ENCODE peak calls at places on chromosomes 12 and 14, in five cellular contexts. H is IMR-90, M is A549, B is adrenal gland, A is H1. N is an unnamed sample.

GRCh38 chr12:24534632-24535031 is 414.3 kb downstream of the BCAT1 start:
- DNase-seq in H (no peak), M (no peak), B (no peak), A (no peak), N (no peak)

GRCh38 chr14:54683882-54684794 is 117.2 kb downstream of the SAMD4A start:
- DNase-seq in H (peak), M (no peak), B (no peak), A (peak), N (no peak)

GRCh38 chr12:118036672-118037411 is 20.3 kb downstream of the RFC5 start:
- DNase-seq in H (no peak), M (no peak), B (no peak), A (no peak), N (no peak)

GRCh38 chr12:48946943-48947342 is 10.3 kb downstream of the ARF3 start:
- DNase-seq in H (no peak), M (no peak), B (no peak), A (no peak), N (no peak)

GRCh38 chr12:89648211-89648930 is 60.3 kb downstream of the ATP2B1 start:
- DNase-seq in H (peak), M (no peak), B (no peak), A (peak), N (no peak)

GRCh38 chr12:22684526-22685118 is 59.7 kb downstream of the ETNK1 start:
- DNase-seq in H (peak), M (peak), B (no peak), A (no peak), N (no peak)

GRCh38 chr12:27333311-27334009 is 824 bp downstream of the BMAL2 start:
- DNase-seq in H (no peak), M (no peak), B (peak), A (no peak), N (no peak)

GRCh38 chr12:115000038-115000437 is 316.1 kb upstream of the TBX3 start:
- DNase-seq in H (peak), M (peak), B (peak), A (peak), N (no peak)

GRCh38 chr12:132761032-132761910 is at the start of gene ANKLE2:
- DNase-seq in H (peak), M (peak), B (peak), A (no peak), N (no peak)

GRCh38 chr14:61154606-61155005 is 126.5 kb downstream of the TMEM30B start:
- DNase-seq in H (peak), M (no peak), B (no peak), A (no peak), N (no peak)

GRCh38 chr12:388547-389137 is 478 bp downstream of the KDM5A start:
- DNase-seq in H (peak), M (peak), B (peak), A (no peak), N (no peak)

GRCh38 chr14:22847661-22848341 is 11.4 kb downstream of the MMP14 start:
- DNase-seq in H (peak), M (no peak), B (no peak), A (no peak), N (no peak)

GRCh38 chr14:50955373-50956043 is 11.2 kb upstream of the PYGL start:
- DNase-seq in H (peak), M (peak), B (peak), A (no peak), N (no peak)

GRCh38 chr12:4324366-4324765 is 3.4 kb downstream of the TIGAR start:
- DNase-seq in H (no peak), M (no peak), B (no peak), A (no peak), N (no peak)

GRCh38 chr14:75234173-75234855 is 44.3 kb upstream of the FOS start:
- DNase-seq in H (peak), M (peak), B (no peak), A (no peak), N (no peak)

GRCh38 chr14:32480337-32480736 is 151.2 kb downstream of the AKAP6 start:
- DNase-seq in H (peak), M (no peak), B (no peak), A (no peak), N (no peak)

GRCh38 chr12:25458047-25458552 is 95.0 kb downstream of the LMNTD1 start:
- DNase-seq in H (peak), M (peak), B (peak), A (no peak), N (no peak)

GRCh38 chr14:45083979-45084722 is at the start of gene PRPF39:
- DNase-seq in H (peak), M (peak), B (peak), A (peak), N (peak)

GRCh38 chr12:9741726-9742125 is 8.8 kb upstream of the CLECL1 start:
- DNase-seq in H (no peak), M (no peak), B (no peak), A (no peak), N (no peak)

GRCh38 chr12:5377997-5378596 is 53.8 kb upstream of the NTF3 start:
- DNase-seq in H (no peak), M (no peak), B (no peak), A (no peak), N (no peak)

GRCh38 chr12:70719672-70720420 is 82.6 kb upstream of the PTPRB start:
- DNase-seq in H (peak), M (peak), B (peak), A (peak), N (no peak)

GRCh38 chr12:54404061-54405004 is 14.7 kb downstream of the ITGA5 start:
- DNase-seq in H (peak), M (peak), B (no peak), A (peak), N (no peak)

GRCh38 chr14:49971156-49972141 is 78.6 kb downstream of the ARF6 start:
- DNase-seq in H (peak), M (no peak), B (no peak), A (no peak), N (no peak)

GRCh38 chr12:94495458-94496137 is 35.9 kb upstream of the CEP83 start:
- DNase-seq in H (no peak), M (no peak), B (no peak), A (no peak), N (no peak)
- TF ChIP-seq POLR2A in H (no peak), M (no peak), B (no peak), A (no peak), N (no peak)

GRCh38 chr12:43776498-43776897 is 17.7 kb downstream of the IRAK4 start:
- DNase-seq in H (peak), M (peak), B (no peak), A (no peak), N (no peak)
- H3K27ac ChIP-seq in H (no peak), M (no peak), B (no peak), A (no peak), N (no peak)

DNA sequence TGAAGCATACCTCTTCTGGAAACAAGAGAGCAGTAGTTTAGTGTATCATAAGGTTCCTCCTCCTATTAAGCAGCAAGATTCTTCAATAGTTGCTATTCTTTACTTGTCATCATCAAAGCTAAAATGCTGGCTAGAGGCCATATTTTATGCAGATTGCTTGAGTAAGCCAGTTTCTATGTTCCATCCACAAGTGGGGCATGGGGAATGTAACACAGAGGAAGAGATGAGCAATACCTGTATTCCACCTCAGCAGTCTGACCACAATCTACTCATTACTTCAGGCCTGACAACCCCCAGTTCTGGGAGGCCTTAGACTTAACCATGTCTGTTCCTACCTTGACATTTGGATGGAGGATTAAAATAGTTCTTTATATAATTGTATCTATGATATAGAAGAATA is 423.6 kb downstream of the BTG1 start:
- DNase-seq in H (no peak), M (no peak), B (no peak), A (no peak), N (no peak)
- TF ChIP-seq POLR2A in H (no peak), M (no peak), B (no peak), A (no peak), N (no peak)

GRCh38 chr12:13718271-13718670 is 263.1 kb downstream of the GRIN2B start:
- DNase-seq in H (no peak), M (no peak), B (no peak), A (no peak), N (no peak)

DNA sequence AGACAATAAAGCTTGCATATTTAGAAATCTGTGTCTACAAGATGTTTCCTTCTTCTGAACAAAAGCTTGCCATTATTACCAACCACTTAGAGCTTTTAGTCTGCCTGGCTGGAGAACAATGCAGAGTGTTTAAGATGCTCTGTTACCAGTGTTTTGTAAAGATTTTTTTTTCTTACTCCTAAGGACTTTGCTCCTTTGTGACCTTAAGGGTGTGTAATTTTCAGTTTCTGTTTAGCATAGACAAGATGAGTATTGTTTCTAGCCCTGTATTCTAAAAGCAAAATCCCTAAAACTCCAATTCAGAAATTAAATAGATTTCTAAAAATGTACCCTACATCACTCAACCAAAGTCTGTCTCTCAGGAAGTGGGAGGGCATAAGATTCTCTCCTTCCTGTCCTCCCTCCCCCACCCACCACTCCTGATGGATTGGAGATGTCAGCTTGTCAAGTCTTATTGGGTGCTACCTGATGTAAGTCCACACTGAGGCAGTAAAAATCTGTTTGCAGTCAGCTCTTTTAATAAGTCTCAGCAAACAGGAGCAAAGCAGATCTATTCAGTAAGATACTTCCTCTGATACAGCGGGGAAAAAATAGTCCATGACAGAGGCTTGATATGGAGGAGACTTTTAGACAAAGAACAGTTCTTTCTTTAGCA is 267.5 kb downstream of the GRIN2B start:
- DNase-seq in H (no peak), M (peak), B (no peak), A (no peak), N (no peak)
- H3K27ac ChIP-seq in H (no peak), M (no peak), B (no peak), A (no peak), N (no peak)

GRCh38 chr14:94044476-94045091 is 18.4 kb downstream of the OTUB2 start:
- DNase-seq in H (no peak), M (no peak), B (no peak), A (no peak), N (no peak)
- TF ChIP-seq POLR2A in H (no peak), M (no peak), B (no peak), A (no peak), N (no peak)

DNA sequence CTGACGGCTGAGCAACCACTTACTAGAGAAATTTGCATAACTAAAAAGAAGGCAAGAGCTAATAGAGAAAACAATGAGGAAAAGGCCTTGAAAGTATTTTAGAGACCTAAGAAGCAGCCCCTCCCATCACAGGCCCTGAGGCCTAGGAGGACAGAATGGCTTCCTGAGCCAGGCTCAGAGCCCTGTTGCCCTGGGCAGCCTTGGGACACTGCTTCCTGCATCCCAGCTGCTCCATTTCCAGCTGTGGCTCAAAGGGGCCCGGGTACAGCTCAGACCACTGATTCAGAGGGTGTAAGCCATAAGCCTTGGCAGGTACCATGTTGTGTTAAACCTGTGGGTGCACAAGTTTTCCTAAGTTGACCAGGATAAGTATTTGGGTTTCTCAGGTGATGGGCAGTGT is 181.4 kb downstream of the TRHDE start:
- DNase-seq in H (no peak), M (no peak), B (no peak), A (no peak), N (no peak)
- H3K27ac ChIP-seq in H (no peak), M (no peak), B (no peak), A (no peak), N (no peak)

DNA sequence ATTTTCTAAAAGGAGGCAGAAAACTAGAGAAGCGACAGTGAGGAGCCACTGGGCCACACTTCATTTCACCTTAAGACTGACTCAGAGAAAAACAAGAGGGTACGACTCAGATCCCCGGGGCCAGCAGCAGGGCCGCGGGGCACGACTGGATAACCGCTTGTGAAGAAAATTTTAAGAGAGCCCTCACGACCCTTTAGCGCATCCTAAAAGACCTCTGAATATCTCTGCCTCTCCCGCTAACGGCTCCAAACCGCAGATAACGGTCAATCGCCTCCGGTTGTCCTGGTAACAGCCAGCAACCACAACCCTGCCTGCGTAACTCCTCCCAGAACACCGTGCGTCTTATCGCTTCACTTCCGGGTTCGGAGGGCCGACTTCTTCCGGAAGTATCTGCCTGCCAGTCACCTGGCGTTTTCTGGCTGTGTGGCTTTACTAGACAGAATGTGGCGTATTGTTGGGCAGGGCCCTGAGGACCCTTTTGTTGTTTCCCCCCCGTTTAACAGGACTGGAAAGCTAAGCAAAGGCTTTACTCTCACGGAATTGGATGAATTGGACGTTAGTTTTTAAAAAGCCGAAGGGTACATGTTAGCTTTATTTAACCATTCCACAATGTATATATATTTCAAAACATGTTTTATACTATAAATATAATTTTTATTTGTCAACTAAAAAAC is 5.4 kb upstream of the ATP23 start:
- DNase-seq in H (peak), M (peak), B (peak), A (peak), N (peak)
- TF ChIP-seq POLR2A in H (peak), M (peak), B (no peak), A (no peak), N (no peak)

GRCh38 chr14:24309538-24310386 is at the start of gene LTB4R2:
- DNase-seq in H (no peak), M (no peak), B (no peak), A (no peak), N (no peak)
- H3K27ac ChIP-seq in H (no peak), M (no peak), B (peak), A (no peak), N (peak)

GRCh38 chr12:122078141-122079037 is at the start of gene MLXIP:
- DNase-seq in H (peak), M (peak), B (peak), A (peak), N (peak)
- TF ChIP-seq POLR2A in H (peak), M (peak), B (peak), A (no peak), N (no peak)

DNA sequence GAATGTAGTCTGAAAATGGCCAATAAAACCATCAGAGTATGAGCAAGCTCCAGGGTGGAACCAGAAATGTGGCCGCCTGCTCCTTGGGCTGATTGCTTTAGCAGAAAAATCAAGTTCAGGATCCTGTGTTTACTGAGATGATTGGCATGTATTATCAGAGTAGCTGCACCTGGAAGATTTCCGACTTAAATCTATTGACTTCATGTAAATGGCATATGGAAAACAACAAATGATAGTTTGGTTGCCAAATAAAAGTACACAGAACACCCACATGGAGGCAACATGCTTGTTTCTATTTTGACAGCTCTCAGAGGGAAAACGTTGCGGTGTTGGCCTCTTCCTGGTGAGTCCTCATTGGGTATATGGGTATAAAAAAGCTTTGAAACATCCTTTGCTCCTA is 31.3 kb downstream of the SOCS2 start:
- DNase-seq in H (no peak), M (no peak), B (no peak), A (no peak), N (no peak)
- H3K27ac ChIP-seq in H (no peak), M (no peak), B (no peak), A (no peak), N (no peak)